ENCODE peak calls at places on chromosome 14, in ten cellular contexts. A is sigmoid colon; M is transverse colon; O is GM13977; N is fibroblast of the aortic adventitia; P is cardiac muscle cell; C is astrocyte of the spinal cord; L is CD8-positive, alpha-beta T cell; W is esophagus muscularis mucosa; X is foreskin fibroblast. U is an unnamed sample.

GRCh38 chr14:22118894-22119477 is 445.4 kb upstream of the OR4E1 start:
- DNase-seq in A (no peak), M (no peak), O (no peak), N (no peak), P (no peak), C (peak; percentile 6), L (no peak), W (no peak), X (no peak), U (no peak)

GRCh38 chr14:68692916-68693771 is 99.7 kb downstream of the ZFP36L1 start:
- DNase-seq in A (peak; percentile 64), M (no peak), O (no peak), N (peak; percentile 86), P (peak; percentile 77), C (peak; percentile 66), L (no peak), W (no peak), X (peak; percentile 84), U (no peak)

GRCh38 chr14:94738786-94739185 is 31.1 kb downstream of the GSC start:
- DNase-seq in A (no peak), M (no peak), O (no peak), N (peak; percentile 23), P (peak; percentile 5), C (no peak), L (no peak), W (no peak), X (no peak), U (no peak)

GRCh38 chr14:87081004-87081403 is 912.0 kb downstream of the GALC start:
- DNase-seq in A (no peak), M (no peak), O (no peak), N (no peak), P (no peak), C (no peak), L (no peak), W (no peak), X (no peak), U (no peak)

GRCh38 chr14:70886421-70887206 is 20.6 kb upstream of the PCNX1 start:
- DNase-seq in A (no peak), M (peak; percentile 63), O (no peak), N (no peak), P (no peak), C (no peak), L (peak; percentile 23), W (no peak), X (no peak), U (no peak)

GRCh38 chr14:41051801-41052200 is 554.9 kb upstream of the LRFN5 start:
- DNase-seq in A (no peak), M (no peak), O (no peak), N (no peak), P (no peak), C (no peak), L (no peak), W (no peak), X (no peak), U (no peak)

GRCh38 chr14:49546766-49547165 is 39.4 kb downstream of the RPS29 start:
- DNase-seq in A (no peak), M (no peak), O (no peak), N (no peak), P (no peak), C (peak; percentile 16), L (no peak), W (no peak), X (no peak), U (no peak)

GRCh38 chr14:20278414-20278813 is 27.3 kb downstream of the TTC5 start:
- DNase-seq in A (no peak), M (no peak), O (no peak), N (peak; percentile 4), P (peak; percentile 46), C (no peak), L (no peak), W (no peak), X (no peak), U (no peak)

GRCh38 chr14:71803539-71804260 is 128.5 kb upstream of the RGS6 start:
- DNase-seq in A (no peak), M (no peak), O (no peak), N (peak; percentile 39), P (peak; percentile 24), C (peak; percentile 74), L (no peak), W (no peak), X (peak; percentile 26), U (no peak)

GRCh38 chr14:23140389-23140788 is 21.3 kb upstream of the CEBPE start:
- DNase-seq in A (no peak), M (no peak), O (no peak), N (no peak), P (no peak), C (no peak), L (no peak), W (no peak), X (no peak), U (no peak)

GRCh38 chr14:38357557-38357956 is 101.7 kb upstream of the CLEC14A start:
- DNase-seq in A (no peak), M (no peak), O (no peak), N (peak; percentile 81), P (peak; percentile 91), C (peak; percentile 83), L (no peak), W (no peak), X (peak; percentile 86), U (no peak)

GRCh38 chr14:19851365-19851764 is 23.6 kb upstream of the OR4K2 start:
- DNase-seq in A (no peak), M (no peak), O (no peak), N (no peak), P (no peak), C (no peak), L (no peak), W (no peak), X (no peak), U (no peak)

GRCh38 chr14:94769413-94770250 is at the start of gene GSC:
- DNase-seq in A (no peak), M (peak; percentile 17), O (no peak), N (peak; percentile 22), P (peak; percentile 57), C (peak; percentile 37), L (no peak), W (no peak), X (peak; percentile 14), U (no peak)

GRCh38 chr14:70901218-70901772 is 6.0 kb upstream of the PCNX1 start:
- DNase-seq in A (no peak), M (no peak), O (no peak), N (peak; percentile 64), P (peak; percentile 51), C (peak; percentile 66), L (no peak), W (no peak), X (no peak), U (no peak)

GRCh38 chr14:64196668-64197411 is 97.3 kb downstream of the ESR2 start:
- DNase-seq in A (no peak), M (no peak), O (peak; percentile 40), N (peak; percentile 41), P (peak; percentile 63), C (peak; percentile 52), L (no peak), W (no peak), X (peak; percentile 36), U (no peak)

GRCh38 chr14:88264116-88264515 is 59.0 kb downstream of the KCNK10 start:
- DNase-seq in A (no peak), M (no peak), O (no peak), N (no peak), P (peak; percentile 1), C (no peak), L (no peak), W (no peak), X (no peak), U (no peak)

GRCh38 chr14:69713127-69713800 is 53.7 kb upstream of the SRSF5 start:
- DNase-seq in A (no peak), M (peak; percentile 47), O (no peak), N (no peak), P (no peak), C (no peak), L (no peak), W (no peak), X (no peak), U (no peak)
- TF ChIP-seq CTCF in A (no peak), M (no peak), O (no peak), N (no peak), P (no peak), C (no peak), L (no peak), W (no peak), X (no peak), U (no peak)

GRCh38 chr14:104486222-104486743 is 93.3 kb upstream of the C14orf180 start:
- DNase-seq in A (no peak), M (no peak), O (no peak), N (no peak), P (no peak), C (no peak), L (no peak), W (peak; percentile 70), X (no peak), U (peak; percentile 74)
- TF ChIP-seq CTCF in A (no peak), M (no peak), O (no peak), N (no peak), P (no peak), C (no peak), L (no peak), W (no peak), X (no peak), U (no peak)

GRCh38 chr14:73221945-73222344 is 15.4 kb upstream of the PAPLN start:
- DNase-seq in A (no peak), M (no peak), O (no peak), N (no peak), P (no peak), C (no peak), L (no peak), W (no peak), X (peak; percentile 25), U (no peak)

GRCh38 chr14:73227812-73228781 is 9.2 kb upstream of the PAPLN start:
- DNase-seq in A (peak; percentile 83), M (peak; percentile 38), O (no peak), N (peak; percentile 89), P (peak; percentile 94), C (peak; percentile 92), L (no peak), W (no peak), X (peak; percentile 47), U (peak; percentile 92)

GRCh38 chr14:73223049-73223448 is 14.3 kb upstream of the PAPLN start:
- DNase-seq in A (no peak), M (no peak), O (no peak), N (no peak), P (peak; percentile 55), C (no peak), L (no peak), W (no peak), X (peak; percentile 54), U (no peak)
- TF ChIP-seq CTCF in A (no peak), M (no peak), O (peak; percentile 16), N (no peak), P (no peak), C (no peak), L (no peak), W (no peak), X (no peak), U (no peak)

DNA sequence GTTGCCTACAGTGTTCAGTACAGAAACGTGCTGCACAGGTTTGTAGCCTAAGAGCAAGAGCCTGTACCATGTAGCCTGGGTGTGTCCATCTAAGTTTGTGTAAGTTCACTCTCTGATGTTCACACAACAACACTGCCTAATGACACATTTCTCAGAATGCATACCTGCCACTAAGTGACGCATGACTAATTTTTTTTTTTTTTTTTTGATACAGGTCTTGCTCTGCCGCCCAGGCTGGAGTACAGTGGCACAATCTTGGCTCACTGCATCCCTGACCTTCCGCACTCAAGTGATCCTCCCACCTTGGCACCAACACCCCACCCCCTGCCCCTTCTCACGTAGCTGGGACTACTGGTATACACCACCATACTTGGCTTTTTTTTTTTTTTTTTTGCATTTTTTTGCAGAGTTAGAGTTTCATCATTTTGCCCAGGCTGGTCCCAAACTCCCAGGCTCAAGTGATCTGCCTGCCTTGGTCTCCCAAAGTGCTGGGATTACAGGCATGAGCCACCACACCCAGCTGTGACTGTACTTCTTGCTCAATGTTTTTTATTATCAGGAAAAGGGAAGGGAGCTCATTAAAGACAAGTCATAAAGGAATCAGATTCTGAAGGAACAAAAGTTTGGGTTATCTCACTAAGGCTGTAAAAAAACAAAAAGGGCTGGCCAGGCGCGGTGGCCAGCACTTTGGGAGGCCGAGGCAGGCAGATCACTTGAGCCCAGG is 10.0 kb upstream of the CDC42BPB start:
- DNase-seq in A (peak; percentile 68), M (peak; percentile 58), O (no peak), N (peak; percentile 91), P (peak; percentile 61), C (no peak), L (no peak), W (no peak), X (peak; percentile 65), U (no peak)
- TF ChIP-seq CTCF in A (no peak), M (no peak), O (no peak), N (no peak), P (no peak), C (no peak), L (no peak), W (no peak), X (no peak), U (no peak)

U was measured in osteocyte.